ENCODE peak calls at places on chromosomes 1 and 21, in eight cellular contexts. S is heart right ventricle; G is tibial nerve; X is MM.1S; Z is adipocyte; N is heart left ventricle; M is ovary; Q is effector memory CD4-positive, alpha-beta T cell. W is an unnamed sample.

GRCh38 chr21:44589586-44590305 is 2.6 kb downstream of the KRTAP10-6 start:
- DNase-seq in S (no peak), G (no peak), X (no peak), Z (no peak), N (no peak), M (no peak), Q (no peak), W (peak; percentile 57)

GRCh38 chr1:217713223-217713622 is 82.1 kb downstream of the SPATA17 start:
- DNase-seq in S (no peak), G (no peak), X (no peak), Z (peak; percentile 25), N (no peak), M (no peak), Q (no peak), W (no peak)

GRCh38 chr1:30754684-30755171 is 2.8 kb downstream of the LAPTM5 start:
- DNase-seq in S (no peak), G (no peak), X (peak; percentile 62), Z (no peak), N (no peak), M (no peak), Q (peak; percentile 25), W (no peak)

GRCh38 chr21:44737706-44738354 is 26.5 kb upstream of the TSPEAR start:
- DNase-seq in S (no peak), G (no peak), X (no peak), Z (peak; percentile 36), N (no peak), M (no peak), Q (no peak), W (no peak)

GRCh38 chr1:30378991-30379581 is 344.3 kb downstream of the MATN1 start:
- DNase-seq in S (no peak), G (no peak), X (no peak), Z (peak; percentile 57), N (no peak), M (peak; percentile 58), Q (no peak), W (no peak)

GRCh38 chr1:20328201-20328600 is 37.5 kb downstream of the VWA5B1 start:
- DNase-seq in S (no peak), G (no peak), X (no peak), Z (no peak), N (no peak), M (no peak), Q (no peak), W (no peak)

GRCh38 chr1:180921386-180921785 is 8.7 kb downstream of the KIAA1614 start:
- DNase-seq in S (no peak), G (no peak), X (no peak), Z (no peak), N (no peak), M (no peak), Q (no peak), W (no peak)

GRCh38 chr1:101291562-101292035 is 54.8 kb downstream of the S1PR1 start:
- DNase-seq in S (no peak), G (peak; percentile 56), X (no peak), Z (peak; percentile 86), N (no peak), M (no peak), Q (peak; percentile 10), W (no peak)

GRCh38 chr1:32507021-32507420 is 32.2 kb upstream of the ZBTB8A start:
- DNase-seq in S (no peak), G (no peak), X (no peak), Z (no peak), N (no peak), M (no peak), Q (no peak), W (no peak)

GRCh38 chr1:167460836-167461235 is 57.5 kb downstream of the CD247 start:
- DNase-seq in S (no peak), G (no peak), X (no peak), Z (no peak), N (no peak), M (no peak), Q (no peak), W (no peak)

GRCh38 chr1:197924516-197925123 is 7.4 kb downstream of the LHX9 start:
- DNase-seq in S (no peak), G (peak; percentile 53), X (peak; percentile 59), Z (peak; percentile 72), N (no peak), M (peak; percentile 45), Q (no peak), W (no peak)

GRCh38 chr1:235601087-235601486 is 48.5 kb downstream of the GNG4 start:
- DNase-seq in S (no peak), G (no peak), X (no peak), Z (peak; percentile 15), N (no peak), M (no peak), Q (no peak), W (no peak)

GRCh38 chr21:23936224-23936623 is 1671.1 kb downstream of the MRPL39 start:
- DNase-seq in S (no peak), G (peak; percentile 18), X (peak; percentile 27), Z (peak; percentile 81), N (no peak), M (no peak), Q (no peak), W (no peak)

GRCh38 chr1:240031009-240031408 is 60.7 kb upstream of the FMN2 start:
- DNase-seq in S (no peak), G (no peak), X (no peak), Z (peak; percentile 86), N (no peak), M (no peak), Q (no peak), W (no peak)

GRCh38 chr1:110185181-110185580 is 24.9 kb upstream of the KCNC4 start:
- DNase-seq in S (peak; percentile 32), G (no peak), X (no peak), Z (no peak), N (peak; percentile 48), M (no peak), Q (no peak), W (no peak)

GRCh38 chr1:231584117-231584516 is 42.5 kb upstream of the DISC1 start:
- DNase-seq in S (no peak), G (no peak), X (peak; percentile 30), Z (peak; percentile 62), N (no peak), M (no peak), Q (no peak), W (no peak)

GRCh38 chr1:165645654-165646366 is 14.8 kb downstream of the MGST3 start:
- DNase-seq in S (no peak), G (no peak), X (no peak), Z (no peak), N (no peak), M (no peak), Q (no peak), W (peak; percentile 34)

GRCh38 chr1:165647970-165648369 is 16.9 kb downstream of the MGST3 start:
- DNase-seq in S (no peak), G (no peak), X (no peak), Z (no peak), N (no peak), M (no peak), Q (no peak), W (no peak)

GRCh38 chr1:165644064-165644735 is 13.2 kb downstream of the MGST3 start:
- DNase-seq in S (no peak), G (no peak), X (no peak), Z (no peak), N (no peak), M (no peak), Q (no peak), W (no peak)

GRCh38 chr1:165648919-165649572 is 18.0 kb downstream of the MGST3 start:
- DNase-seq in S (no peak), G (no peak), X (no peak), Z (no peak), N (no peak), M (no peak), Q (no peak), W (no peak)

GRCh38 chr1:165647517-165647916 is 16.5 kb downstream of the MGST3 start:
- DNase-seq in S (no peak), G (no peak), X (no peak), Z (no peak), N (no peak), M (no peak), Q (no peak), W (no peak)
- H3K4me1 ChIP-seq in S (peaks cover 65% of the 10 kb centered on the region), G (no peaks in the 10 kb centered on the region), X (peaks cover 3% of the 10 kb centered on the region), Z (peaks cover 17% of the 10 kb centered on the region), N (peaks cover 77% of the 10 kb centered on the region), M (peaks cover 14% of the 10 kb centered on the region), Q (peaks cover 14% of the 10 kb centered on the region), W (peaks cover 35% of the 10 kb centered on the region)

DNA sequence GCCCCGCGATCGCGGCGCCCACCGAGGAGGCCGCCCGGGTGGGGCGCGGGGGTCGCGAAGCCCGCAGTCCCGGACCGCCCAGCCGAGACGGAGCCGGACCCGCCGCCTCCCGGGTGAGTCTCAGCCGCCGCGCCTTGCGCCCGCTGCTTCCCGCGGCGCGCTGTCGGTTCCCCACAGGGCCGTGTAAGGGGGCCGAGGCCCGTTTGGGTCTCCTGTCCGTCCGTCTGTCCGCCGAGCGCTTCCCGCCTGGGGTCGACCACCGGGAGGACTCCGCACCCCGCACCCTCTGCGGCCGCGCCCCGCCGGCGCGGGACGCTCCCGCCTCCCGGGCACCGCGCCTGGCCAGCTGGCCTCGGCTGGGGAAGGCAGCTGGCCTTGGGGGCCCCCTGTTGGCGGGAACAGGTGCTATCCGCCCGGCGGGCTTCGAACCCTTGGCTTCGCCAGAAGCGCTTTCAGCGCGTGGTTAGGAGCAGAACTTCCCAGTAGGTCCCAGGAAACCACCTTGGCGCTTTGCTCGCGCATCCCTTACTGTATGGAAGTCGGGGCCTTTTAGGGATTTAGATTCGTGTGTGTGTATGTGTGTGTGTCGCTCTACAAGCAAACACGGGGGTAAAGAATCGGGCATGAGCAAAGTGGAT is 414 bp downstream of the TMEM51 start:
- DNase-seq in S (peak; percentile 71), G (no peak), X (peak; percentile 52), Z (peak; percentile 79), N (peak; percentile 85), M (peak; percentile 87), Q (no peak), W (no peak)
- H3K4me1 ChIP-seq in S (peaks cover 19% of the 10 kb centered on the region), G (no peaks in the 10 kb centered on the region), X (peaks cover 23% of the 10 kb centered on the region), Z (peaks cover 14% of the 10 kb centered on the region), N (peaks cover 34% of the 10 kb centered on the region), M (peaks cover 22% of the 10 kb centered on the region), Q (peaks cover 9% of the 10 kb centered on the region), W (peaks cover 21% of the 10 kb centered on the region)

GRCh38 chr1:156862602-156863599 is 2.2 kb downstream of the NTRK1 start:
- DNase-seq in S (no peak), G (no peak), X (no peak), Z (no peak), N (no peak), M (no peak), Q (no peak), W (no peak)
- H3K4me1 ChIP-seq in S (peaks cover 30% of the 10 kb centered on the region), G (no peaks in the 10 kb centered on the region), X (peaks cover 24% of the 10 kb centered on the region), Z (peaks cover 14% of the 10 kb centered on the region), N (peaks cover 30% of the 10 kb centered on the region), M (peaks cover 2% of the 10 kb centered on the region), Q (peaks cover 30% of the 10 kb centered on the region), W (peaks cover 33% of the 10 kb centered on the region)

GRCh38 chr1:7620196-7620595 is 150.9 kb upstream of the VAMP3 start:
- DNase-seq in S (no peak), G (no peak), X (no peak), Z (no peak), N (no peak), M (peak; percentile 2), Q (no peak), W (no peak)
- H3K4me1 ChIP-seq in S (peaks cover 12% of the 10 kb centered on the region), G (no peaks in the 10 kb centered on the region), X (no peaks in the 10 kb centered on the region), Z (no peaks in the 10 kb centered on the region), N (peaks cover 24% of the 10 kb centered on the region), M (no peaks in the 10 kb centered on the region), Q (no peaks in the 10 kb centered on the region), W (peaks cover 7% of the 10 kb centered on the region)

DNA sequence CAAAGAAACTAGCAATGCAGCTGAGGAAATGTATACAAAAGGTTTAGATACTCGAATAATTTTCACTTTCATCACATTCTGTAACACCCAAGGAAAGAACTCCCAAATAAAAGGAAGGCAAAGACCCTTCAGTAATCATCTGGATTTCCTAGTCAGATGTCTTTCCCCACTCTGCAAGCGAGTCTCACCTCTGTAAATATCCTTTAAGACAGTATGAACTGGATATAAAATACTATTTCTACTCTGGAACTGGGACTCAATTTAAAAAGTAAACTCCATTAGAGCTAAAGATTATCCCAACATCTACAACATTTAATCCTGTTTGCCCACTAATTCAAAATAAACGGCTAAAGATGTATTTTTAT is 27.0 kb downstream of the C2CD2 start:
- DNase-seq in S (no peak), G (no peak), X (no peak), Z (no peak), N (no peak), M (no peak), Q (no peak), W (no peak)
- H3K4me1 ChIP-seq in S (peaks cover 30% of the 10 kb centered on the region), G (no peaks in the 10 kb centered on the region), X (peaks cover 37% of the 10 kb centered on the region), Z (peaks cover 73% of the 10 kb centered on the region), N (peaks cover 38% of the 10 kb centered on the region), M (peaks cover 25% of the 10 kb centered on the region), Q (peaks cover 4% of the 10 kb centered on the region), W (peaks cover 71% of the 10 kb centered on the region)